ENCODE peak calls at places on chromosomes 2 and 18, in six cellular contexts. K, S, Z, W, G and O are unnamed samples.

GRCh38 chr2:145066795-145067194 is 546.9 kb upstream of the ZEB2 start:
- DNase-seq in Z (no peak), S (no peak), W (no peak), G (no peak), K (no peak), O (no peak)

GRCh38 chr18:5693637-5694175 is 149.9 kb upstream of the EPB41L3 start:
- DNase-seq in S (peak; percentile 8), K (no peak), G (no peak), W (no peak), Z (no peak), O (no peak)

GRCh38 chr2:14722919-14723559 is 90.5 kb downstream of the LRATD1 start:
- DNase-seq in K (no peak), S (no peak), G (no peak), Z (no peak), W (no peak), O (no peak)

GRCh38 chr2:64212346-64212745 is 68.1 kb upstream of the PELI1 start:
- DNase-seq in Z (no peak), W (no peak), G (no peak), K (no peak), S (peak; percentile 93), O (no peak)

GRCh38 chr2:29017716-29018275 is 36.7 kb downstream of the TOGARAM2 start:
- DNase-seq in K (no peak), S (no peak), Z (no peak), G (no peak), W (no peak), O (no peak)

GRCh38 chr2:39128919-39129391 is 8.1 kb upstream of the SOS1 start:
- DNase-seq in W (peak; percentile 30), S (no peak), G (no peak), K (no peak), Z (no peak), O (no peak)

GRCh38 chr2:46254474-46254873 is 42.7 kb upstream of the EPAS1 start:
- DNase-seq in K (no peak), Z (no peak), W (no peak), S (no peak), G (no peak), O (no peak)

GRCh38 chr2:241746084-241746483 is 11.7 kb downstream of the D2HGDH start:
- DNase-seq in G (no peak), Z (no peak), W (no peak), S (no peak), K (no peak), O (no peak)

GRCh38 chr18:2905802-2906521 is 59.2 kb downstream of the EMILIN2 start:
- DNase-seq in G (peak; percentile 74), Z (peak; percentile 30), W (peak; percentile 23), K (no peak), S (peak; percentile 57), O (peak; percentile 18)

GRCh38 chr2:240574386-240575100 is 6.3 kb downstream of the RNPEPL1 start:
- DNase-seq in G (no peak), S (no peak), W (no peak), Z (no peak), K (no peak), O (no peak)

GRCh38 chr18:23138470-23138869 is 3.2 kb downstream of the CABLES1 start:
- DNase-seq in W (no peak), Z (no peak), K (no peak), S (no peak), G (no peak), O (no peak)

GRCh38 chr2:225495706-225496105 is 96.2 kb downstream of the NYAP2 start:
- DNase-seq in K (no peak), G (no peak), W (no peak), S (no peak), Z (no peak), O (no peak)